ENCODE peak calls at places on chromosomes 16 and 17, in six cellular contexts. W is mesenchymal stem cell, T is H9, Z is neuronal stem cell, P is IMR-90, F is H1. X is an unnamed sample.

GRCh38 chr16:29806641-29807425 is 504 bp downstream of the MAZ start:
- DNase-seq in W (peak; percentile 31), T (peak; percentile 76), Z (no peak), P (no peak), F (peak; percentile 79), X (peak; percentile 52)

GRCh38 chr16:85151603-85152413 is 39.5 kb upstream of the CIBAR2 start:
- DNase-seq in W (peak; percentile 75), T (no peak), Z (no peak), P (peak; percentile 78), F (no peak), X (no peak)

GRCh38 chr17:9213311-9213655 is 192.0 kb downstream of the NTN1 start:
- DNase-seq in W (no peak), T (no peak), Z (no peak), P (no peak), F (no peak), X (no peak)

GRCh38 chr16:745739-746138 is 4.9 kb upstream of the CIAO3 start:
- DNase-seq in W (no peak), T (peak; percentile 85), Z (no peak), P (no peak), F (peak; percentile 85), X (no peak)

GRCh38 chr16:50932348-50932916 is 190.5 kb downstream of the CYLD start:
- DNase-seq in W (no peak), T (no peak), Z (no peak), P (no peak), F (no peak), X (no peak)

GRCh38 chr16:67936124-67936875 is at the start of gene PSMB10:
- DNase-seq in W (peak; percentile 91), T (no peak), Z (peak; percentile 37), P (peak; percentile 72), F (peak; percentile 70), X (peak; percentile 32)

GRCh38 chr17:6231465-6231864 is 161.3 kb downstream of the WSCD1 start:
- DNase-seq in W (no peak), T (no peak), Z (no peak), P (no peak), F (no peak), X (no peak)

GRCh38 chr16:85529489-85530369 is 83.4 kb upstream of the GSE1 start:
- DNase-seq in W (no peak), T (no peak), Z (no peak), P (no peak), F (no peak), X (no peak)

GRCh38 chr17:73551756-73552155 is 92.5 kb downstream of the SDK2 start:
- DNase-seq in W (no peak), T (peak; percentile 75), Z (no peak), P (no peak), F (no peak), X (no peak)

GRCh38 chr16:52547001-52547833 is at the start of gene TOX3:
- DNase-seq in W (no peak), T (peak; percentile 65), Z (no peak), P (no peak), F (peak; percentile 67), X (no peak)

GRCh38 chr17:36019423-36019822 is 1.7 kb upstream of the CCL23 start:
- DNase-seq in W (no peak), T (no peak), Z (no peak), P (no peak), F (no peak), X (no peak)

GRCh38 chr16:51237207-51237606 is 86.1 kb upstream of the SALL1 start:
- DNase-seq in W (no peak), T (no peak), Z (no peak), P (no peak), F (no peak), X (no peak)

GRCh38 chr17:15263206-15263579 is 1.9 kb downstream of the PMP22 start:
- DNase-seq in W (peak; percentile 80), T (no peak), Z (peak; percentile 33), P (peak; percentile 73), F (no peak), X (peak; percentile 40)

GRCh38 chr17:49555495-49556018 is 20.1 kb upstream of the NXPH3 start:
- DNase-seq in W (no peak), T (peak; percentile 25), Z (no peak), P (no peak), F (no peak), X (no peak)

GRCh38 chr17:58141505-58141904 is 6.7 kb upstream of the OR4D1 start:
- DNase-seq in W (no peak), T (no peak), Z (no peak), P (no peak), F (no peak), X (no peak)

GRCh38 chr16:19093631-19094541 is 19.9 kb upstream of the ITPRIPL2 start:
- DNase-seq in W (no peak), T (no peak), Z (no peak), P (no peak), F (no peak), X (no peak)

GRCh38 chr17:73430848-73431247 is 119.0 kb upstream of the CDC42EP4 start:
- DNase-seq in W (peak; percentile 13), T (peak; percentile 24), Z (no peak), P (no peak), F (no peak), X (peak; percentile 20)

GRCh38 chr17:40541873-40542561 is 23.3 kb downstream of the CCR7 start:
- DNase-seq in W (no peak), T (no peak), Z (no peak), P (no peak), F (no peak), X (no peak)

GRCh38 chr16:21946889-21947635 is 6.1 kb upstream of the UQCRC2 start:
- DNase-seq in W (no peak), T (no peak), Z (no peak), P (no peak), F (no peak), X (no peak)
- H3K9ac ChIP-seq in W (no peak overlapping the region), T (no peak overlapping the region), Z (no peak overlapping the region), P (no peak overlapping the region), F (no peak overlapping the region), X (no peak overlapping the region)

GRCh38 chr16:65306722-65307121 is 184.9 kb upstream of the CDH11 start:
- DNase-seq in W (no peak), T (no peak), Z (no peak), P (no peak), F (no peak), X (no peak)

GRCh38 chr16:65305588-65305987 is 183.7 kb upstream of the CDH11 start:
- DNase-seq in W (no peak), T (no peak), Z (no peak), P (no peak), F (no peak), X (no peak)

GRCh38 chr16:65306313-65306712 is 184.4 kb upstream of the CDH11 start:
- DNase-seq in W (no peak), T (no peak), Z (no peak), P (no peak), F (no peak), X (no peak)

GRCh38 chr16:65309294-65309850 is 187.5 kb upstream of the CDH11 start:
- DNase-seq in W (no peak), T (no peak), Z (no peak), P (no peak), F (no peak), X (no peak)

DNA sequence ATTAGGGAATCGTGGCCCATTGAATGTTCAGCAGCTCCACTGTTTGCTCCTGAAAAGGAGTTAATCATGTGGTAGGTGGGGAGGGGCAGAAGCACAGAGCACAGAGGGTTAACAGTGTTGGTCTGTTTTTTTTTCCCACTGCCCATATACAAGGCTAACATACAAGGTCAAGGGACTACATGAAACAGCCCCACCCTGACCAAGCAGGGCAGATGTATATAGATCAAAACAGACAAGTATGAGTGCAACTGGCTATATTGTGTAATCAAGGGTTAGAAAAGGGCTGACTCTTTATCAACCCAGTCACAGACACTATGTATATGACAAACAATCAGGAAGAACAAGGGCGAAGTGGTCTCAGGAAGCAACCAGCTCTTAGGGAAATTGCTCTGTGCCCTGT is 186.6 kb upstream of the CDH11 start:
- DNase-seq in W (no peak), T (no peak), Z (no peak), P (no peak), F (no peak), X (no peak)
- H4K91ac ChIP-seq in W (no peak overlapping the region), T (no peak overlapping the region), Z (no peak overlapping the region), P (no peak overlapping the region), F (no peak overlapping the region), X (no peak overlapping the region)

DNA sequence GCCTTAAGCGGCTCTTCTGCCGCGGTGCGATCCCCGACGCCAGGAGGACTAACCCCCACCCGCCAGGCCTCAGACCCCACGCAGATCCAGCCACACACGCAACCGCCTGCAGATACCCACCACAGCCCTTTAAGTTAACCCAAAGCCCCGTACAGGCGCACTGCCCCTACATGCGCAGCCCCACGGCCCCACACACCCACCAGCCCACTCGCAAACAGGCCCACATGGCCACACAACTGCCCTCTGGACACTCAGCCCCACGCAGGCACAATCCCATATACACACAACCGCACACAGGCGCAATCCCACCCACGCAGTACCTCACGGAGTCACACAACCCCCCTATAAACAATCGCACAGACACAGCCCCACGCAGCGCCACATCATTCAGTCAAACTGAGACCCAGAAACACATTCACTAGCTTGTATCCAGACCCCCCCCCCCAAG is 41.7 kb downstream of the RAI1 start:
- DNase-seq in W (no peak), T (no peak), Z (no peak), P (no peak), F (no peak), X (no peak)
- H3K23ac ChIP-seq in W (no peak overlapping the region), T (no peak overlapping the region), Z (peak overlapping the region; percentile 59), P (peak overlapping the region; percentile 92), F (no peak overlapping the region), X (no peak overlapping the region)

GRCh38 chr16:3099732-3100499 is 822 bp upstream of the ZSCAN10 start:
- DNase-seq in W (peak; percentile 89), T (peak; percentile 95), Z (peak; percentile 93), P (peak; percentile 78), F (peak; percentile 96), X (peak; percentile 92)

GRCh38 chr16:3101841-3102470 is 2.9 kb upstream of the ZSCAN10 start:
- DNase-seq in W (no peak), T (peak; percentile 93), Z (peak; percentile 51), P (no peak), F (peak; percentile 61), X (no peak)

GRCh38 chr16:3098459-3099394 is at the start of gene ZSCAN10:
- DNase-seq in W (no peak), T (peak; percentile 86), Z (no peak), P (no peak), F (peak; percentile 86), X (no peak)

GRCh38 chr16:3099395-3099731 is 269 bp upstream of the ZSCAN10 start:
- DNase-seq in W (no peak), T (no peak), Z (no peak), P (no peak), F (no peak), X (no peak)

DNA sequence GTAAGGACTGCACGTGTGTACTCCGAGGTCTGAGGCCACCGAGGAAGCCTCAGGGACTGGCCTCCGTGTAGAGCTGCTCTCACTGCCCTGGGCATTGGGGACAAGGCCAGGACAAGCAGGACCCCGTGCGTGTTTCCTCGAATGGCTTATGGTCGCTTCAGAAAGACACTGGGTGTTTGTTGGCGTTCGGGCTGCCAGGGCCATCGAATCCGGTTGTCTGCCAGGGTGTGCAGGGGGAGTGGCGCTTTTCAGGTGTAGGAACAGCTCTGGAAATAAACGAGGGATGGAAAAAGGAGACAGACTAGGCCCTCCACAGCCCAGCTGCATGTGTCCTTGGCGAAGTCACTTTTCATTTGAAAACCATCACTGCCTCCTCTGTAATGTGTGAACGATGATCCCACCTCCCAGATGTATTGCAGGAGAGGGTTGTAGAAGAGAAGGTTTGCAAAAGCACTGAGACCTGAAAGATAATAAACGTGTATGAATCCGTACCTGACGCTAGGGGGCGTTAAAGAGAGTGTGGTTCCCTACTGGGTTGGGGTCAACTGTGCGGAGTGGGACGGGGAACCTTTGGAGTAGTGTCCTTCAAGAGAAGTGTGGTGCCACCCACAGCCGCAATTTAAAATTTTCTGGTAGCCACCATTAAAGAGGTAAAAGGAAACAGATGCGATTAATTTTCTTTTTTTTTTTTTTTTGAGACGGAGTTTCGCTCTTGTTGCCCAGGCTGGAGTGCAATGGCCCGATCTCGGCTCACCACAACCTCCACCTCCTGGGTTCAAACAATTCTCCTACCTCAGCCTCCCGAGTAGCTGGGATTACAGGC is 2.1 kb upstream of the ZSCAN10 start:
- DNase-seq in W (peak; percentile 34), T (peak; percentile 74), Z (no peak), P (no peak), F (peak; percentile 68), X (no peak)
- H3K9ac ChIP-seq in W (no peak overlapping the region), T (no peak overlapping the region), Z (no peak overlapping the region), P (no peak overlapping the region), F (no peak overlapping the region), X (no peak overlapping the region)